ENCODE peak calls at places on chromosomes 7 and 10, in ten cellular contexts. P is non-pigmented ciliary epithelial cell; T is mesenteric fat pad; H is stimulated activated CD4-positive, alpha-beta T cell treated with anti-CD3 and anti-CD28 coated beads, Interleukin-1b, Interleukin-23, amount 100 ng/mL, for 4 hours; A is lung microvascular endothelial cell; R is stimulated activated CD8-positive, alpha-beta memory T cell treated with anti-CD3 and anti-CD28 coated beads, Interleukin-15, amount 100 ng/mL, for 24 hours; Y is activated CD8-positive, alpha-beta memory T cell treated with anti-CD3 and anti-CD28 coated beads, Interleukin-2, amount 50 U/mL, for 4 hours; M is fibroblast of the aortic adventitia; W is heart left ventricle; E is cardiac muscle cell. F is an unnamed sample.

GRCh38 chr10:31171402-31172120 is 139.9 kb upstream of the ZNF438 start:
- DNase-seq in R (no peak), H (no peak), T (no peak), M (peak; percentile 50), P (no peak), A (no peak), Y (no peak), E (no peak), W (peak; percentile 35), F (peak; percentile 43)

GRCh38 chr10:99623919-99624318 is 3.7 kb upstream of the SLC25A28 start:
- DNase-seq in E (no peak), Y (no peak), W (no peak), P (no peak), A (no peak), T (no peak), R (no peak), M (no peak), H (no peak), F (no peak)

GRCh38 chr10:126634915-126635314 is 35.6 kb downstream of the C10orf90 start:
- DNase-seq in E (no peak), T (no peak), P (peak; percentile 10), Y (no peak), R (no peak), A (no peak), M (no peak), H (no peak), W (no peak), F (no peak)

GRCh38 chr7:50793115-50793946 is 10.6 kb upstream of the GRB10 start:
- DNase-seq in Y (peak; percentile 38), T (no peak), W (peak; percentile 82), E (peak; percentile 75), H (peak; percentile 28), M (peak; percentile 59), A (peak; percentile 73), P (no peak), R (no peak), F (peak; percentile 84)

GRCh38 chr7:44097064-44097932 is 6.8 kb upstream of the AEBP1 start:
- DNase-seq in P (no peak), H (no peak), Y (no peak), A (no peak), E (no peak), T (no peak), M (no peak), R (no peak), W (no peak), F (no peak)

GRCh38 chr7:30351724-30352123 is 67.3 kb downstream of the ZNRF2 start:
- DNase-seq in E (no peak), A (peak; percentile 30), W (no peak), T (no peak), H (no peak), Y (no peak), R (no peak), P (no peak), M (no peak), F (no peak)

GRCh38 chr7:100825760-100826545 is 1.4 kb downstream of the EPHB4 start:
- DNase-seq in E (peak; percentile 53), A (peak; percentile 63), W (no peak), M (peak; percentile 51), P (no peak), T (no peak), H (no peak), Y (no peak), R (no peak), F (peak; percentile 64)

GRCh38 chr10:131549116-131549515 is 237.6 kb upstream of the TCERG1L start:
- DNase-seq in M (no peak), A (no peak), H (no peak), T (no peak), E (no peak), R (no peak), P (no peak), W (no peak), Y (no peak), F (no peak)

GRCh38 chr7:131908719-131909118 is 352.3 kb upstream of the PODXL start:
- DNase-seq in R (no peak), T (no peak), Y (no peak), W (no peak), H (no peak), M (no peak), A (no peak), P (no peak), E (no peak), F (no peak)

GRCh38 chr7:96495751-96496216 is 173.9 kb upstream of the SLC25A13 start:
- DNase-seq in P (no peak), T (no peak), Y (no peak), R (no peak), A (no peak), W (no peak), H (no peak), M (no peak), E (no peak), F (no peak)

GRCh38 chr7:75638607-75639070 is 100.1 kb downstream of the HIP1 start:
- DNase-seq in M (peak; percentile 30), A (peak; percentile 40), Y (no peak), R (no peak), P (no peak), E (peak; percentile 78), W (peak; percentile 69), H (no peak), T (no peak), F (peak; percentile 75)

GRCh38 chr10:112801004-112801403 is 149.0 kb upstream of the TCF7L2 start:
- DNase-seq in M (no peak), A (no peak), P (no peak), Y (no peak), R (no peak), E (no peak), H (no peak), T (no peak), W (no peak), F (no peak)

GRCh38 chr10:17453377-17454091 is 861 bp downstream of the ST8SIA6 start:
- DNase-seq in M (no peak), R (peak; percentile 3), H (no peak), A (peak; percentile 48), P (no peak), T (no peak), W (peak; percentile 49), E (peak; percentile 71), Y (peak; percentile 35), F (peak; percentile 25)

GRCh38 chr7:40810274-40810673 is 675.5 kb downstream of the SUGCT start:
- DNase-seq in H (no peak), M (peak; percentile 26), P (no peak), A (no peak), E (no peak), R (no peak), Y (no peak), W (no peak), T (no peak), F (no peak)

F was measured in AG08395.